ENCODE peak calls at places on chromosomes 11 and 22, in ten cellular contexts. X, H, I, R, W, E, A, U, P and K are unnamed samples.

GRCh38 chr22:42996646-42997365 is 18.1 kb downstream of the PACSIN2 start:
- DNase-seq in P (no peak), R (no peak), H (no peak), E (no peak), I (no peak), W (peak; percentile 57), U (no peak), X (peak; percentile 76), A (no peak), K (no peak)

GRCh38 chr11:92376146-92376599 is 151.6 kb downstream of the FAT3 start:
- DNase-seq in U (no peak), R (peak; percentile 18), P (no peak), H (no peak), I (no peak), A (no peak), X (no peak), W (no peak), E (no peak), K (no peak)

GRCh38 chr11:47590026-47590861 is 3.8 kb downstream of the FAM180B start:
- DNase-seq in E (no peak), H (no peak), P (no peak), X (no peak), A (peak; percentile 68), U (no peak), W (no peak), R (no peak), I (no peak), K (no peak)

GRCh38 chr11:59573216-59573615 is 42.4 kb downstream of the OSBP start:
- DNase-seq in A (no peak), U (no peak), E (peak; percentile 11), W (no peak), P (no peak), H (peak; percentile 39), I (no peak), X (no peak), R (no peak), K (no peak)

GRCh38 chr11:77188323-77188911 is 60.4 kb downstream of the MYO7A start:
- DNase-seq in P (peak; percentile 89), R (peak; percentile 91), W (peak; percentile 88), E (peak; percentile 74), X (peak; percentile 83), H (peak; percentile 61), U (peak; percentile 69), I (peak; percentile 95), A (peak; percentile 92), K (peak; percentile 85)

GRCh38 chr11:117517097-117517496 is 189.4 kb downstream of the CEP164 start:
- DNase-seq in P (peak; percentile 27), U (no peak), H (no peak), X (no peak), R (no peak), W (no peak), E (no peak), A (no peak), I (no peak), K (no peak)

GRCh38 chr22:41038732-41039131 is 53.7 kb upstream of the EP300 start:
- DNase-seq in A (no peak), E (no peak), I (no peak), U (no peak), W (no peak), X (no peak), R (no peak), P (no peak), H (no peak), K (no peak)

GRCh38 chr11:119144825-119145476 is 3.9 kb upstream of the ABCG4 start:
- DNase-seq in U (no peak), P (peak; percentile 75), X (no peak), W (peak; percentile 66), I (peak; percentile 98), R (peak; percentile 87), E (peak; percentile 37), H (peak; percentile 70), A (no peak), K (peak; percentile 59)

GRCh38 chr11:58524232-58525036 is 16.5 kb upstream of the OR5B21 start:
- DNase-seq in H (peak; percentile 74), W (peak; percentile 71), R (peak; percentile 89), X (peak; percentile 79), E (peak; percentile 84), U (peak; percentile 75), I (peak; percentile 74), A (peak; percentile 79), P (peak; percentile 76), K (peak; percentile 72)

GRCh38 chr22:45823331-45823730 is 151.7 kb downstream of the ATXN10 start:
- DNase-seq in P (no peak), I (no peak), H (no peak), W (no peak), R (no peak), X (no peak), E (no peak), A (no peak), U (no peak), K (no peak)

GRCh38 chr22:41564563-41564962 is 3.8 kb downstream of the CSDC2 start:
- DNase-seq in W (no peak), H (no peak), I (no peak), P (no peak), A (no peak), E (no peak), R (no peak), U (no peak), X (no peak), K (no peak)

GRCh38 chr11:114183041-114183511 is 113.1 kb upstream of the NNMT start:
- DNase-seq in I (no peak), X (peak; percentile 70), A (no peak), E (no peak), U (no peak), R (no peak), H (no peak), P (no peak), W (no peak), K (no peak)

GRCh38 chr11:39304586-39304985 is 2154.9 kb downstream of the LRRC4C start:
- DNase-seq in H (no peak), I (no peak), R (no peak), A (no peak), W (no peak), U (no peak), X (no peak), E (no peak), P (no peak), K (no peak)

GRCh38 chr22:45672564-45673481 is 1.2 kb downstream of the ATXN10 start:
- DNase-seq in X (no peak), P (peak; percentile 25), A (no peak), E (no peak), H (peak; percentile 8), R (no peak), W (no peak), U (peak; percentile 2), I (no peak), K (no peak)

GRCh38 chr22:23233746-23234408 is 53.6 kb downstream of the BCR start:
- DNase-seq in W (no peak), H (peak; percentile 25), I (no peak), P (no peak), R (peak; percentile 52), A (peak; percentile 81), E (no peak), X (no peak), U (no peak), K (no peak)

GRCh38 chr11:36818410-36818809 is 220.4 kb upstream of the RAG2 start:
- DNase-seq in R (no peak), P (no peak), X (no peak), W (no peak), U (no peak), H (peak; percentile 28), I (peak; percentile 35), A (no peak), E (no peak), K (peak; percentile 89)

GRCh38 chr22:30309981-30310672 is 16.6 kb downstream of the TBC1D10A start:
- DNase-seq in A (no peak), H (no peak), P (no peak), E (no peak), I (no peak), R (peak; percentile 68), W (peak; percentile 66), X (peak; percentile 80), U (peak; percentile 60), K (no peak)

GRCh38 chr11:125345706-125346561 is 150.1 kb downstream of the FEZ1 start:
- DNase-seq in X (peak; percentile 92), W (peak; percentile 80), E (no peak), P (peak; percentile 87), A (peak; percentile 92), R (peak; percentile 84), H (peak; percentile 33), I (peak; percentile 64), U (no peak), K (peak; percentile 51)

GRCh38 chr11:122893131-122893530 is 10.6 kb downstream of the JHY start:
- DNase-seq in R (no peak), U (no peak), H (peak; percentile 93), I (no peak), A (no peak), X (no peak), P (peak; percentile 46), E (no peak), W (no peak), K (no peak)

GRCh38 chr22:32754413-32755041 is 47.0 kb upstream of the TIMP3 start:
- DNase-seq in R (peak; percentile 79), I (peak; percentile 68), P (no peak), X (peak; percentile 76), E (no peak), H (no peak), W (no peak), A (no peak), U (no peak), K (peak; percentile 15)

GRCh38 chr11:27183672-27184457 is 143.2 kb downstream of the BBOX1 start:
- DNase-seq in W (peak; percentile 69), E (peak; percentile 61), X (no peak), U (peak; percentile 17), R (peak; percentile 81), A (peak; percentile 75), I (peak; percentile 52), P (peak; percentile 82), H (peak; percentile 50), K (peak; percentile 57)

GRCh38 chr11:70834984-70835560 is 417.3 kb downstream of the SHANK2 start:
- DNase-seq in R (no peak), P (no peak), I (no peak), A (no peak), H (no peak), W (no peak), X (no peak), U (no peak), E (no peak), K (no peak)

GRCh38 chr22:45263790-45264269 is 20.9 kb upstream of the UPK3A start:
- DNase-seq in X (peak; percentile 86), E (peak; percentile 59), H (peak; percentile 63), R (peak; percentile 91), A (peak; percentile 85), P (peak; percentile 54), U (no peak), W (peak; percentile 72), I (peak; percentile 97), K (peak; percentile 81)

GRCh38 chr22:17783773-17784480 is 9.7 kb upstream of the BID start:
- DNase-seq in A (no peak), U (no peak), H (no peak), I (no peak), X (no peak), E (no peak), R (no peak), W (no peak), P (no peak), K (no peak)

GRCh38 chr22:22049684-22050083 is 67.1 kb upstream of the TOP3B start:
- DNase-seq in X (no peak), P (no peak), I (no peak), E (no peak), W (no peak), A (no peak), H (no peak), R (no peak), U (no peak), K (no peak)